ENCODE peak calls at places on chromosomes 11 and 22, in ten cellular contexts. One of them, this sample, is unnamed.

GRCh38 chr11:59833602-59834001 is 11.7 kb downstream of the CBLIF start:
- ATAC-seq in naive B cell: no peak
- ATAC-seq in CD4-positive, alpha-beta T cell: no peak
- ATAC-seq in left cardiac atrium: no peak
- ATAC-seq in stimulated activated memory B cell treated with anti-CD40 and anti-IgM and Interleukin-4, amounts not matched to agents 10 μg/mL and 1 μg/mL and 100 μg/mL, for 72 hours: no peak
- ATAC-seq in PC-3: no peak
- ATAC-seq in central memory CD8-positive, alpha-beta T cell: no peak
- ATAC-seq in stimulated activated naive CD8-positive, alpha-beta T cell treated with anti-CD3 and anti-CD28 coated beads, Interleukin-15, Interleukin-2, amounts not matched to agents 100 U/mL and 50 U/mL, for 24 hours: no peak
- ATAC-seq in activated CD8-positive, alpha-beta T cell treated with anti-CD3 and anti-CD28 coated beads, Interleukin-2, amount 10 ng/mL, durations not matched to agents 7 days and 5 days: no peak
- ATAC-seq in CD4-positive, CD25-positive, alpha-beta regulatory T cell: no peak
- ATAC-seq in this sample: no peak

GRCh38 chr11:115848080-115848479 is 343.9 kb upstream of the CADM1 start:
- ATAC-seq in naive B cell: no peak
- ATAC-seq in CD4-positive, alpha-beta T cell: no peak
- ATAC-seq in left cardiac atrium: no peak
- ATAC-seq in stimulated activated memory B cell treated with anti-CD40 and anti-IgM and Interleukin-4, amounts not matched to agents 10 μg/mL and 1 μg/mL and 100 μg/mL, for 72 hours: no peak
- ATAC-seq in PC-3: no peak
- ATAC-seq in central memory CD8-positive, alpha-beta T cell: no peak
- ATAC-seq in stimulated activated naive CD8-positive, alpha-beta T cell treated with anti-CD3 and anti-CD28 coated beads, Interleukin-15, Interleukin-2, amounts not matched to agents 100 U/mL and 50 U/mL, for 24 hours: no peak
- ATAC-seq in activated CD8-positive, alpha-beta T cell treated with anti-CD3 and anti-CD28 coated beads, Interleukin-2, amount 10 ng/mL, durations not matched to agents 7 days and 5 days: no peak
- ATAC-seq in CD4-positive, CD25-positive, alpha-beta regulatory T cell: no peak
- ATAC-seq in this sample: no peak

GRCh38 chr11:65558785-65559509 is 788 bp upstream of the LTBP3 start:
- ATAC-seq in naive B cell: no peak
- ATAC-seq in CD4-positive, alpha-beta T cell: no peak
- ATAC-seq in left cardiac atrium: peak; percentile 63
- ATAC-seq in stimulated activated memory B cell treated with anti-CD40 and anti-IgM and Interleukin-4, amounts not matched to agents 10 μg/mL and 1 μg/mL and 100 μg/mL, for 72 hours: no peak
- ATAC-seq in PC-3: no peak
- ATAC-seq in central memory CD8-positive, alpha-beta T cell: no peak
- ATAC-seq in stimulated activated naive CD8-positive, alpha-beta T cell treated with anti-CD3 and anti-CD28 coated beads, Interleukin-15, Interleukin-2, amounts not matched to agents 100 U/mL and 50 U/mL, for 24 hours: no peak
- ATAC-seq in activated CD8-positive, alpha-beta T cell treated with anti-CD3 and anti-CD28 coated beads, Interleukin-2, amount 10 ng/mL, durations not matched to agents 7 days and 5 days: no peak
- ATAC-seq in CD4-positive, CD25-positive, alpha-beta regulatory T cell: no peak
- ATAC-seq in this sample: peak; percentile 64

GRCh38 chr11:69538840-69539239 is 57.4 kb downstream of the LINC01488 start:
- ATAC-seq in naive B cell: no peak
- ATAC-seq in CD4-positive, alpha-beta T cell: no peak
- ATAC-seq in left cardiac atrium: peak; percentile 37
- ATAC-seq in stimulated activated memory B cell treated with anti-CD40 and anti-IgM and Interleukin-4, amounts not matched to agents 10 μg/mL and 1 μg/mL and 100 μg/mL, for 72 hours: no peak
- ATAC-seq in PC-3: no peak
- ATAC-seq in central memory CD8-positive, alpha-beta T cell: no peak
- ATAC-seq in stimulated activated naive CD8-positive, alpha-beta T cell treated with anti-CD3 and anti-CD28 coated beads, Interleukin-15, Interleukin-2, amounts not matched to agents 100 U/mL and 50 U/mL, for 24 hours: no peak
- ATAC-seq in activated CD8-positive, alpha-beta T cell treated with anti-CD3 and anti-CD28 coated beads, Interleukin-2, amount 10 ng/mL, durations not matched to agents 7 days and 5 days: no peak
- ATAC-seq in CD4-positive, CD25-positive, alpha-beta regulatory T cell: no peak
- ATAC-seq in this sample: no peak

GRCh38 chr11:12175694-12176241 is 65.4 kb downstream of the MICAL2 start:
- ATAC-seq in naive B cell: no peak
- ATAC-seq in CD4-positive, alpha-beta T cell: peak; percentile 47
- ATAC-seq in left cardiac atrium: peak; percentile 65
- ATAC-seq in stimulated activated memory B cell treated with anti-CD40 and anti-IgM and Interleukin-4, amounts not matched to agents 10 μg/mL and 1 μg/mL and 100 μg/mL, for 72 hours: no peak
- ATAC-seq in PC-3: peak; percentile 97
- ATAC-seq in central memory CD8-positive, alpha-beta T cell: peak; percentile 82
- ATAC-seq in stimulated activated naive CD8-positive, alpha-beta T cell treated with anti-CD3 and anti-CD28 coated beads, Interleukin-15, Interleukin-2, amounts not matched to agents 100 U/mL and 50 U/mL, for 24 hours: peak; percentile 78
- ATAC-seq in activated CD8-positive, alpha-beta T cell treated with anti-CD3 and anti-CD28 coated beads, Interleukin-2, amount 10 ng/mL, durations not matched to agents 7 days and 5 days: peak; percentile 78
- ATAC-seq in CD4-positive, CD25-positive, alpha-beta regulatory T cell: peak; percentile 62
- ATAC-seq in this sample: no peak

GRCh38 chr11:27640954-27641353 is 59.3 kb downstream of the BDNF start:
- ATAC-seq in naive B cell: no peak
- ATAC-seq in CD4-positive, alpha-beta T cell: no peak
- ATAC-seq in left cardiac atrium: no peak
- ATAC-seq in stimulated activated memory B cell treated with anti-CD40 and anti-IgM and Interleukin-4, amounts not matched to agents 10 μg/mL and 1 μg/mL and 100 μg/mL, for 72 hours: no peak
- ATAC-seq in PC-3: no peak
- ATAC-seq in central memory CD8-positive, alpha-beta T cell: no peak
- ATAC-seq in stimulated activated naive CD8-positive, alpha-beta T cell treated with anti-CD3 and anti-CD28 coated beads, Interleukin-15, Interleukin-2, amounts not matched to agents 100 U/mL and 50 U/mL, for 24 hours: no peak
- ATAC-seq in activated CD8-positive, alpha-beta T cell treated with anti-CD3 and anti-CD28 coated beads, Interleukin-2, amount 10 ng/mL, durations not matched to agents 7 days and 5 days: no peak
- ATAC-seq in CD4-positive, CD25-positive, alpha-beta regulatory T cell: no peak
- ATAC-seq in this sample: no peak

GRCh38 chr11:130037881-130038601 is 31.7 kb upstream of the APLP2 start:
- ATAC-seq in naive B cell: no peak
- ATAC-seq in CD4-positive, alpha-beta T cell: no peak
- ATAC-seq in left cardiac atrium: no peak
- ATAC-seq in stimulated activated memory B cell treated with anti-CD40 and anti-IgM and Interleukin-4, amounts not matched to agents 10 μg/mL and 1 μg/mL and 100 μg/mL, for 72 hours: no peak
- ATAC-seq in PC-3: peak; percentile 9
- ATAC-seq in central memory CD8-positive, alpha-beta T cell: no peak
- ATAC-seq in stimulated activated naive CD8-positive, alpha-beta T cell treated with anti-CD3 and anti-CD28 coated beads, Interleukin-15, Interleukin-2, amounts not matched to agents 100 U/mL and 50 U/mL, for 24 hours: no peak
- ATAC-seq in activated CD8-positive, alpha-beta T cell treated with anti-CD3 and anti-CD28 coated beads, Interleukin-2, amount 10 ng/mL, durations not matched to agents 7 days and 5 days: no peak
- ATAC-seq in CD4-positive, CD25-positive, alpha-beta regulatory T cell: no peak
- ATAC-seq in this sample: no peak

GRCh38 chr22:26416670-26417270 is 12.3 kb upstream of the ASPHD2 start:
- ATAC-seq in naive B cell: no peak
- ATAC-seq in CD4-positive, alpha-beta T cell: no peak
- ATAC-seq in left cardiac atrium: peak; percentile 73
- ATAC-seq in stimulated activated memory B cell treated with anti-CD40 and anti-IgM and Interleukin-4, amounts not matched to agents 10 μg/mL and 1 μg/mL and 100 μg/mL, for 72 hours: no peak
- ATAC-seq in PC-3: peak; percentile 98
- ATAC-seq in central memory CD8-positive, alpha-beta T cell: no peak
- ATAC-seq in stimulated activated naive CD8-positive, alpha-beta T cell treated with anti-CD3 and anti-CD28 coated beads, Interleukin-15, Interleukin-2, amounts not matched to agents 100 U/mL and 50 U/mL, for 24 hours: no peak
- ATAC-seq in activated CD8-positive, alpha-beta T cell treated with anti-CD3 and anti-CD28 coated beads, Interleukin-2, amount 10 ng/mL, durations not matched to agents 7 days and 5 days: no peak
- ATAC-seq in CD4-positive, CD25-positive, alpha-beta regulatory T cell: no peak
- ATAC-seq in this sample: peak; percentile 55

GRCh38 chr11:1102996-1103395 is 28.3 kb downstream of the MUC2 start:
- ATAC-seq in naive B cell: no peak
- ATAC-seq in CD4-positive, alpha-beta T cell: no peak
- ATAC-seq in left cardiac atrium: no peak
- ATAC-seq in stimulated activated memory B cell treated with anti-CD40 and anti-IgM and Interleukin-4, amounts not matched to agents 10 μg/mL and 1 μg/mL and 100 μg/mL, for 72 hours: no peak
- ATAC-seq in PC-3: no peak
- ATAC-seq in central memory CD8-positive, alpha-beta T cell: no peak
- ATAC-seq in stimulated activated naive CD8-positive, alpha-beta T cell treated with anti-CD3 and anti-CD28 coated beads, Interleukin-15, Interleukin-2, amounts not matched to agents 100 U/mL and 50 U/mL, for 24 hours: no peak
- ATAC-seq in activated CD8-positive, alpha-beta T cell treated with anti-CD3 and anti-CD28 coated beads, Interleukin-2, amount 10 ng/mL, durations not matched to agents 7 days and 5 days: no peak
- ATAC-seq in CD4-positive, CD25-positive, alpha-beta regulatory T cell: no peak
- ATAC-seq in this sample: no peak

GRCh38 chr22:40519948-40520331 is 116.6 kb downstream of the MRTFA start:
- ATAC-seq in naive B cell: no peak
- ATAC-seq in CD4-positive, alpha-beta T cell: peak; percentile 37
- ATAC-seq in left cardiac atrium: no peak
- ATAC-seq in stimulated activated memory B cell treated with anti-CD40 and anti-IgM and Interleukin-4, amounts not matched to agents 10 μg/mL and 1 μg/mL and 100 μg/mL, for 72 hours: no peak
- ATAC-seq in PC-3: no peak
- ATAC-seq in central memory CD8-positive, alpha-beta T cell: no peak
- ATAC-seq in stimulated activated naive CD8-positive, alpha-beta T cell treated with anti-CD3 and anti-CD28 coated beads, Interleukin-15, Interleukin-2, amounts not matched to agents 100 U/mL and 50 U/mL, for 24 hours: no peak
- ATAC-seq in activated CD8-positive, alpha-beta T cell treated with anti-CD3 and anti-CD28 coated beads, Interleukin-2, amount 10 ng/mL, durations not matched to agents 7 days and 5 days: no peak
- ATAC-seq in CD4-positive, CD25-positive, alpha-beta regulatory T cell: peak; percentile 20
- ATAC-seq in this sample: no peak

GRCh38 chr11:123158609-123159008 is 36.4 kb downstream of the CLMP start:
- ATAC-seq in naive B cell: no peak
- ATAC-seq in CD4-positive, alpha-beta T cell: no peak
- ATAC-seq in left cardiac atrium: no peak
- ATAC-seq in stimulated activated memory B cell treated with anti-CD40 and anti-IgM and Interleukin-4, amounts not matched to agents 10 μg/mL and 1 μg/mL and 100 μg/mL, for 72 hours: no peak
- ATAC-seq in PC-3: peak; percentile 62
- ATAC-seq in central memory CD8-positive, alpha-beta T cell: no peak
- ATAC-seq in stimulated activated naive CD8-positive, alpha-beta T cell treated with anti-CD3 and anti-CD28 coated beads, Interleukin-15, Interleukin-2, amounts not matched to agents 100 U/mL and 50 U/mL, for 24 hours: no peak
- ATAC-seq in activated CD8-positive, alpha-beta T cell treated with anti-CD3 and anti-CD28 coated beads, Interleukin-2, amount 10 ng/mL, durations not matched to agents 7 days and 5 days: no peak
- ATAC-seq in CD4-positive, CD25-positive, alpha-beta regulatory T cell: peak; percentile 53
- ATAC-seq in this sample: no peak

GRCh38 chr11:102399189-102399588 is 52.2 kb downstream of the BIRC2 start:
- ATAC-seq in naive B cell: no peak
- ATAC-seq in CD4-positive, alpha-beta T cell: no peak
- ATAC-seq in left cardiac atrium: no peak
- ATAC-seq in stimulated activated memory B cell treated with anti-CD40 and anti-IgM and Interleukin-4, amounts not matched to agents 10 μg/mL and 1 μg/mL and 100 μg/mL, for 72 hours: no peak
- ATAC-seq in PC-3: no peak
- ATAC-seq in central memory CD8-positive, alpha-beta T cell: no peak
- ATAC-seq in stimulated activated naive CD8-positive, alpha-beta T cell treated with anti-CD3 and anti-CD28 coated beads, Interleukin-15, Interleukin-2, amounts not matched to agents 100 U/mL and 50 U/mL, for 24 hours: no peak
- ATAC-seq in activated CD8-positive, alpha-beta T cell treated with anti-CD3 and anti-CD28 coated beads, Interleukin-2, amount 10 ng/mL, durations not matched to agents 7 days and 5 days: no peak
- ATAC-seq in CD4-positive, CD25-positive, alpha-beta regulatory T cell: no peak
- ATAC-seq in this sample: no peak

GRCh38 chr22:21947040-21948014 is 5.3 kb downstream of the PPM1F start:
- ATAC-seq in naive B cell: no peak
- ATAC-seq in CD4-positive, alpha-beta T cell: no peak
- ATAC-seq in left cardiac atrium: no peak
- ATAC-seq in stimulated activated memory B cell treated with anti-CD40 and anti-IgM and Interleukin-4, amounts not matched to agents 10 μg/mL and 1 μg/mL and 100 μg/mL, for 72 hours: no peak
- ATAC-seq in PC-3: peak; percentile 23
- ATAC-seq in central memory CD8-positive, alpha-beta T cell: no peak
- ATAC-seq in stimulated activated naive CD8-positive, alpha-beta T cell treated with anti-CD3 and anti-CD28 coated beads, Interleukin-15, Interleukin-2, amounts not matched to agents 100 U/mL and 50 U/mL, for 24 hours: no peak
- ATAC-seq in activated CD8-positive, alpha-beta T cell treated with anti-CD3 and anti-CD28 coated beads, Interleukin-2, amount 10 ng/mL, durations not matched to agents 7 days and 5 days: no peak
- ATAC-seq in CD4-positive, CD25-positive, alpha-beta regulatory T cell: no peak
- ATAC-seq in this sample: no peak

GRCh38 chr22:50695421-50696250 is 23.0 kb downstream of the SHANK3 start:
- ATAC-seq in naive B cell: no peak
- ATAC-seq in CD4-positive, alpha-beta T cell: no peak
- ATAC-seq in left cardiac atrium: no peak
- ATAC-seq in stimulated activated memory B cell treated with anti-CD40 and anti-IgM and Interleukin-4, amounts not matched to agents 10 μg/mL and 1 μg/mL and 100 μg/mL, for 72 hours: no peak
- ATAC-seq in PC-3: no peak
- ATAC-seq in central memory CD8-positive, alpha-beta T cell: no peak
- ATAC-seq in stimulated activated naive CD8-positive, alpha-beta T cell treated with anti-CD3 and anti-CD28 coated beads, Interleukin-15, Interleukin-2, amounts not matched to agents 100 U/mL and 50 U/mL, for 24 hours: no peak
- ATAC-seq in activated CD8-positive, alpha-beta T cell treated with anti-CD3 and anti-CD28 coated beads, Interleukin-2, amount 10 ng/mL, durations not matched to agents 7 days and 5 days: no peak
- ATAC-seq in CD4-positive, CD25-positive, alpha-beta regulatory T cell: no peak
- ATAC-seq in this sample: no peak

GRCh38 chr11:18741783-18742182 is 15.8 kb upstream of the IGSF22 start:
- ATAC-seq in naive B cell: no peak
- ATAC-seq in CD4-positive, alpha-beta T cell: no peak
- ATAC-seq in left cardiac atrium: no peak
- ATAC-seq in stimulated activated memory B cell treated with anti-CD40 and anti-IgM and Interleukin-4, amounts not matched to agents 10 μg/mL and 1 μg/mL and 100 μg/mL, for 72 hours: no peak
- ATAC-seq in PC-3: no peak
- ATAC-seq in central memory CD8-positive, alpha-beta T cell: no peak
- ATAC-seq in stimulated activated naive CD8-positive, alpha-beta T cell treated with anti-CD3 and anti-CD28 coated beads, Interleukin-15, Interleukin-2, amounts not matched to agents 100 U/mL and 50 U/mL, for 24 hours: no peak
- ATAC-seq in activated CD8-positive, alpha-beta T cell treated with anti-CD3 and anti-CD28 coated beads, Interleukin-2, amount 10 ng/mL, durations not matched to agents 7 days and 5 days: no peak
- ATAC-seq in CD4-positive, CD25-positive, alpha-beta regulatory T cell: no peak
- ATAC-seq in this sample: no peak

GRCh38 chr11:96084610-96085348 is 160.9 kb upstream of the MTMR2 start:
- ATAC-seq in naive B cell: no peak
- ATAC-seq in CD4-positive, alpha-beta T cell: no peak
- ATAC-seq in left cardiac atrium: no peak
- ATAC-seq in stimulated activated memory B cell treated with anti-CD40 and anti-IgM and Interleukin-4, amounts not matched to agents 10 μg/mL and 1 μg/mL and 100 μg/mL, for 72 hours: no peak
- ATAC-seq in PC-3: no peak
- ATAC-seq in central memory CD8-positive, alpha-beta T cell: no peak
- ATAC-seq in stimulated activated naive CD8-positive, alpha-beta T cell treated with anti-CD3 and anti-CD28 coated beads, Interleukin-15, Interleukin-2, amounts not matched to agents 100 U/mL and 50 U/mL, for 24 hours: peak; percentile 87
- ATAC-seq in activated CD8-positive, alpha-beta T cell treated with anti-CD3 and anti-CD28 coated beads, Interleukin-2, amount 10 ng/mL, durations not matched to agents 7 days and 5 days: no peak
- ATAC-seq in CD4-positive, CD25-positive, alpha-beta regulatory T cell: peak; percentile 25
- ATAC-seq in this sample: no peak

GRCh38 chr11:64052938-64053622 is 17.3 kb downstream of the FLRT1 start:
- ATAC-seq in naive B cell: no peak
- ATAC-seq in CD4-positive, alpha-beta T cell: no peak
- ATAC-seq in left cardiac atrium: no peak
- ATAC-seq in stimulated activated memory B cell treated with anti-CD40 and anti-IgM and Interleukin-4, amounts not matched to agents 10 μg/mL and 1 μg/mL and 100 μg/mL, for 72 hours: no peak
- ATAC-seq in PC-3: no peak
- ATAC-seq in central memory CD8-positive, alpha-beta T cell: no peak
- ATAC-seq in stimulated activated naive CD8-positive, alpha-beta T cell treated with anti-CD3 and anti-CD28 coated beads, Interleukin-15, Interleukin-2, amounts not matched to agents 100 U/mL and 50 U/mL, for 24 hours: no peak
- ATAC-seq in activated CD8-positive, alpha-beta T cell treated with anti-CD3 and anti-CD28 coated beads, Interleukin-2, amount 10 ng/mL, durations not matched to agents 7 days and 5 days: no peak
- ATAC-seq in CD4-positive, CD25-positive, alpha-beta regulatory T cell: no peak
- ATAC-seq in this sample: no peak

GRCh38 chr22:39932918-39933649 is 27.1 kb upstream of the TMA7B start:
- ATAC-seq in naive B cell: peak; percentile 15
- ATAC-seq in CD4-positive, alpha-beta T cell: peak; percentile 37
- ATAC-seq in left cardiac atrium: no peak
- ATAC-seq in stimulated activated memory B cell treated with anti-CD40 and anti-IgM and Interleukin-4, amounts not matched to agents 10 μg/mL and 1 μg/mL and 100 μg/mL, for 72 hours: no peak
- ATAC-seq in PC-3: no peak
- ATAC-seq in central memory CD8-positive, alpha-beta T cell: peak; percentile 52
- ATAC-seq in stimulated activated naive CD8-positive, alpha-beta T cell treated with anti-CD3 and anti-CD28 coated beads, Interleukin-15, Interleukin-2, amounts not matched to agents 100 U/mL and 50 U/mL, for 24 hours: peak; percentile 41
- ATAC-seq in activated CD8-positive, alpha-beta T cell treated with anti-CD3 and anti-CD28 coated beads, Interleukin-2, amount 10 ng/mL, durations not matched to agents 7 days and 5 days: peak; percentile 40
- ATAC-seq in CD4-positive, CD25-positive, alpha-beta regulatory T cell: no peak
- ATAC-seq in this sample: no peak

GRCh38 chr22:42317691-42318547 is 47.5 kb upstream of the TCF20 start:
- ATAC-seq in naive B cell: no peak
- ATAC-seq in CD4-positive, alpha-beta T cell: no peak
- ATAC-seq in left cardiac atrium: peak; percentile 7
- ATAC-seq in stimulated activated memory B cell treated with anti-CD40 and anti-IgM and Interleukin-4, amounts not matched to agents 10 μg/mL and 1 μg/mL and 100 μg/mL, for 72 hours: no peak
- ATAC-seq in PC-3: no peak
- ATAC-seq in central memory CD8-positive, alpha-beta T cell: no peak
- ATAC-seq in stimulated activated naive CD8-positive, alpha-beta T cell treated with anti-CD3 and anti-CD28 coated beads, Interleukin-15, Interleukin-2, amounts not matched to agents 100 U/mL and 50 U/mL, for 24 hours: no peak
- ATAC-seq in activated CD8-positive, alpha-beta T cell treated with anti-CD3 and anti-CD28 coated beads, Interleukin-2, amount 10 ng/mL, durations not matched to agents 7 days and 5 days: no peak
- ATAC-seq in CD4-positive, CD25-positive, alpha-beta regulatory T cell: no peak
- ATAC-seq in this sample: no peak

GRCh38 chr11:19813158-19813879 is 100.7 kb downstream of the NAV2 start:
- ATAC-seq in naive B cell: no peak
- ATAC-seq in CD4-positive, alpha-beta T cell: no peak
- ATAC-seq in left cardiac atrium: peak; percentile 69
- ATAC-seq in stimulated activated memory B cell treated with anti-CD40 and anti-IgM and Interleukin-4, amounts not matched to agents 10 μg/mL and 1 μg/mL and 100 μg/mL, for 72 hours: no peak
- ATAC-seq in PC-3: no peak
- ATAC-seq in central memory CD8-positive, alpha-beta T cell: no peak
- ATAC-seq in stimulated activated naive CD8-positive, alpha-beta T cell treated with anti-CD3 and anti-CD28 coated beads, Interleukin-15, Interleukin-2, amounts not matched to agents 100 U/mL and 50 U/mL, for 24 hours: no peak
- ATAC-seq in activated CD8-positive, alpha-beta T cell treated with anti-CD3 and anti-CD28 coated beads, Interleukin-2, amount 10 ng/mL, durations not matched to agents 7 days and 5 days: no peak
- ATAC-seq in CD4-positive, CD25-positive, alpha-beta regulatory T cell: no peak
- ATAC-seq in this sample: no peak

GRCh38 chr11:68150029-68150428 is 28.8 kb upstream of the CHKA start:
- ATAC-seq in naive B cell: no peak
- ATAC-seq in CD4-positive, alpha-beta T cell: no peak
- ATAC-seq in left cardiac atrium: peak; percentile 46
- ATAC-seq in stimulated activated memory B cell treated with anti-CD40 and anti-IgM and Interleukin-4, amounts not matched to agents 10 μg/mL and 1 μg/mL and 100 μg/mL, for 72 hours: no peak
- ATAC-seq in PC-3: peak; percentile 76
- ATAC-seq in central memory CD8-positive, alpha-beta T cell: no peak
- ATAC-seq in stimulated activated naive CD8-positive, alpha-beta T cell treated with anti-CD3 and anti-CD28 coated beads, Interleukin-15, Interleukin-2, amounts not matched to agents 100 U/mL and 50 U/mL, for 24 hours: no peak
- ATAC-seq in activated CD8-positive, alpha-beta T cell treated with anti-CD3 and anti-CD28 coated beads, Interleukin-2, amount 10 ng/mL, durations not matched to agents 7 days and 5 days: no peak
- ATAC-seq in CD4-positive, CD25-positive, alpha-beta regulatory T cell: no peak
- ATAC-seq in this sample: no peak

GRCh38 chr11:69486773-69487266 is 5.4 kb downstream of the LINC01488 start:
- ATAC-seq in naive B cell: no peak
- ATAC-seq in CD4-positive, alpha-beta T cell: no peak
- ATAC-seq in left cardiac atrium: no peak
- ATAC-seq in stimulated activated memory B cell treated with anti-CD40 and anti-IgM and Interleukin-4, amounts not matched to agents 10 μg/mL and 1 μg/mL and 100 μg/mL, for 72 hours: no peak
- ATAC-seq in PC-3: no peak
- ATAC-seq in central memory CD8-positive, alpha-beta T cell: no peak
- ATAC-seq in stimulated activated naive CD8-positive, alpha-beta T cell treated with anti-CD3 and anti-CD28 coated beads, Interleukin-15, Interleukin-2, amounts not matched to agents 100 U/mL and 50 U/mL, for 24 hours: no peak
- ATAC-seq in activated CD8-positive, alpha-beta T cell treated with anti-CD3 and anti-CD28 coated beads, Interleukin-2, amount 10 ng/mL, durations not matched to agents 7 days and 5 days: no peak
- ATAC-seq in CD4-positive, CD25-positive, alpha-beta regulatory T cell: no peak
- ATAC-seq in this sample: peak; percentile 40

GRCh38 chr22:30921108-30921507 is 47.5 kb downstream of the MORC2 start:
- ATAC-seq in naive B cell: no peak
- ATAC-seq in CD4-positive, alpha-beta T cell: no peak
- ATAC-seq in left cardiac atrium: no peak
- ATAC-seq in stimulated activated memory B cell treated with anti-CD40 and anti-IgM and Interleukin-4, amounts not matched to agents 10 μg/mL and 1 μg/mL and 100 μg/mL, for 72 hours: no peak
- ATAC-seq in PC-3: no peak
- ATAC-seq in central memory CD8-positive, alpha-beta T cell: no peak
- ATAC-seq in stimulated activated naive CD8-positive, alpha-beta T cell treated with anti-CD3 and anti-CD28 coated beads, Interleukin-15, Interleukin-2, amounts not matched to agents 100 U/mL and 50 U/mL, for 24 hours: no peak
- ATAC-seq in activated CD8-positive, alpha-beta T cell treated with anti-CD3 and anti-CD28 coated beads, Interleukin-2, amount 10 ng/mL, durations not matched to agents 7 days and 5 days: no peak
- ATAC-seq in CD4-positive, CD25-positive, alpha-beta regulatory T cell: no peak
- ATAC-seq in this sample: no peak

GRCh38 chr11:19714387-19715363 is 2.0 kb downstream of the NAV2 start:
- ATAC-seq in naive B cell: no peak
- ATAC-seq in CD4-positive, alpha-beta T cell: no peak
- ATAC-seq in left cardiac atrium: peak; percentile 42
- ATAC-seq in stimulated activated memory B cell treated with anti-CD40 and anti-IgM and Interleukin-4, amounts not matched to agents 10 μg/mL and 1 μg/mL and 100 μg/mL, for 72 hours: no peak
- ATAC-seq in PC-3: peak; percentile 34
- ATAC-seq in central memory CD8-positive, alpha-beta T cell: no peak
- ATAC-seq in stimulated activated naive CD8-positive, alpha-beta T cell treated with anti-CD3 and anti-CD28 coated beads, Interleukin-15, Interleukin-2, amounts not matched to agents 100 U/mL and 50 U/mL, for 24 hours: no peak
- ATAC-seq in activated CD8-positive, alpha-beta T cell treated with anti-CD3 and anti-CD28 coated beads, Interleukin-2, amount 10 ng/mL, durations not matched to agents 7 days and 5 days: no peak
- ATAC-seq in CD4-positive, CD25-positive, alpha-beta regulatory T cell: no peak
- ATAC-seq in this sample: peak; percentile 16

GRCh38 chr22:50625568-50626313 is 2.2 kb downstream of the ARSA start:
- ATAC-seq in naive B cell: no peak
- ATAC-seq in CD4-positive, alpha-beta T cell: no peak
- ATAC-seq in left cardiac atrium: no peak
- ATAC-seq in stimulated activated memory B cell treated with anti-CD40 and anti-IgM and Interleukin-4, amounts not matched to agents 10 μg/mL and 1 μg/mL and 100 μg/mL, for 72 hours: no peak
- ATAC-seq in PC-3: no peak
- ATAC-seq in central memory CD8-positive, alpha-beta T cell: no peak
- ATAC-seq in stimulated activated naive CD8-positive, alpha-beta T cell treated with anti-CD3 and anti-CD28 coated beads, Interleukin-15, Interleukin-2, amounts not matched to agents 100 U/mL and 50 U/mL, for 24 hours: no peak
- ATAC-seq in activated CD8-positive, alpha-beta T cell treated with anti-CD3 and anti-CD28 coated beads, Interleukin-2, amount 10 ng/mL, durations not matched to agents 7 days and 5 days: no peak
- ATAC-seq in CD4-positive, CD25-positive, alpha-beta regulatory T cell: no peak
- ATAC-seq in this sample: no peak

GRCh38 chr22:43213066-43213465 is 26.1 kb upstream of the TTLL12 start:
- ATAC-seq in naive B cell: no peak
- ATAC-seq in CD4-positive, alpha-beta T cell: no peak
- ATAC-seq in left cardiac atrium: peak; percentile 74
- ATAC-seq in stimulated activated memory B cell treated with anti-CD40 and anti-IgM and Interleukin-4, amounts not matched to agents 10 μg/mL and 1 μg/mL and 100 μg/mL, for 72 hours: no peak
- ATAC-seq in PC-3: no peak
- ATAC-seq in central memory CD8-positive, alpha-beta T cell: no peak
- ATAC-seq in stimulated activated naive CD8-positive, alpha-beta T cell treated with anti-CD3 and anti-CD28 coated beads, Interleukin-15, Interleukin-2, amounts not matched to agents 100 U/mL and 50 U/mL, for 24 hours: no peak
- ATAC-seq in activated CD8-positive, alpha-beta T cell treated with anti-CD3 and anti-CD28 coated beads, Interleukin-2, amount 10 ng/mL, durations not matched to agents 7 days and 5 days: no peak
- ATAC-seq in CD4-positive, CD25-positive, alpha-beta regulatory T cell: no peak
- ATAC-seq in this sample: no peak

GRCh38 chr22:30752771-30753170 is 58.1 kb downstream of the OSBP2 start:
- ATAC-seq in naive B cell: no peak
- ATAC-seq in CD4-positive, alpha-beta T cell: no peak
- ATAC-seq in left cardiac atrium: no peak
- ATAC-seq in stimulated activated memory B cell treated with anti-CD40 and anti-IgM and Interleukin-4, amounts not matched to agents 10 μg/mL and 1 μg/mL and 100 μg/mL, for 72 hours: no peak
- ATAC-seq in PC-3: no peak
- ATAC-seq in central memory CD8-positive, alpha-beta T cell: no peak
- ATAC-seq in stimulated activated naive CD8-positive, alpha-beta T cell treated with anti-CD3 and anti-CD28 coated beads, Interleukin-15, Interleukin-2, amounts not matched to agents 100 U/mL and 50 U/mL, for 24 hours: no peak
- ATAC-seq in activated CD8-positive, alpha-beta T cell treated with anti-CD3 and anti-CD28 coated beads, Interleukin-2, amount 10 ng/mL, durations not matched to agents 7 days and 5 days: no peak
- ATAC-seq in CD4-positive, CD25-positive, alpha-beta regulatory T cell: no peak
- ATAC-seq in this sample: no peak

This sample was measured in gastroesophageal sphincter.